ENCODE peak calls at places on chromosomes 13 and 19, in seven cellular contexts. H is Caco-2, F is psoas muscle, S is AG09309, X is omental fat pad, D is NB4, T is right atrium auricular region. W is an unnamed sample.

GRCh38 chr13:106486287-106486686 is 49.2 kb downstream of the EFNB2 start:
- DNase-seq in H (no peak), F (no peak), S (no peak), X (no peak), D (no peak), T (no peak), W (no peak)

GRCh38 chr13:72113070-72113469 is 246.1 kb upstream of the DACH1 start:
- DNase-seq in H (no peak), F (no peak), S (no peak), X (no peak), D (no peak), T (no peak), W (no peak)

GRCh38 chr19:58544591-58545285 is 874 bp downstream of the TRIM28 start:
- DNase-seq in H (no peak), F (no peak), S (no peak), X (no peak), D (no peak), T (no peak), W (peak; percentile 74)

GRCh38 chr13:40187836-40188591 is 478.4 kb downstream of the FOXO1 start:
- DNase-seq in H (no peak), F (no peak), S (no peak), X (no peak), D (no peak), T (no peak), W (no peak)

GRCh38 chr19:20661150-20661819 is at the start of gene ZNF626:
- DNase-seq in H (no peak), F (peak; percentile 97), S (peak; percentile 89), X (peak; percentile 97), D (no peak), T (peak; percentile 99), W (peak; percentile 89)

GRCh38 chr13:26872444-26873173 is 112.0 kb upstream of the GPR12 start:
- DNase-seq in H (peak; percentile 60), F (no peak), S (no peak), X (peak; percentile 25), D (peak; percentile 80), T (no peak), W (peak; percentile 77)

GRCh38 chr13:73428137-73428536 is 369.3 kb downstream of the KLF5 start:
- DNase-seq in H (no peak), F (no peak), S (no peak), X (no peak), D (no peak), T (no peak), W (no peak)

GRCh38 chr19:46610851-46611770 is 10.0 kb downstream of the CALM3 start:
- DNase-seq in H (no peak), F (peak; percentile 45), S (no peak), X (no peak), D (peak; percentile 89), T (no peak), W (no peak)

GRCh38 chr19:7748756-7749155 is 1.4 kb upstream of the CD209 start:
- DNase-seq in H (peak; percentile 37), F (no peak), S (no peak), X (no peak), D (peak; percentile 55), T (no peak), W (no peak)

GRCh38 chr13:50521750-50522149 is 321.7 kb downstream of the DLEU7 start:
- DNase-seq in H (peak; percentile 50), F (no peak), S (no peak), X (no peak), D (no peak), T (no peak), W (no peak)

GRCh38 chr13:101915755-101916107 is 463.3 kb downstream of the ITGBL1 start:
- DNase-seq in H (no peak), F (no peak), S (no peak), X (no peak), D (no peak), T (no peak), W (no peak)

GRCh38 chr13:82407321-82407720 is 1475.0 kb downstream of the SLITRK1 start:
- DNase-seq in H (no peak), F (no peak), S (no peak), X (no peak), D (no peak), T (no peak), W (no peak)

GRCh38 chr19:39555883-39556282 is 15.9 kb upstream of the EID2 start:
- DNase-seq in H (no peak), F (no peak), S (no peak), X (no peak), D (no peak), T (no peak), W (no peak)

GRCh38 chr13:78595819-78596700 is 7.3 kb downstream of the POU4F1 start:
- DNase-seq in H (no peak), F (no peak), S (no peak), X (no peak), D (peak; percentile 46), T (no peak), W (no peak)

GRCh38 chr19:14102102-14102696 is 11.6 kb upstream of the SAMD1 start:
- DNase-seq in H (no peak), F (no peak), S (no peak), X (no peak), D (peak; percentile 0), T (no peak), W (no peak)

GRCh38 chr19:16062789-16063188 is 13.5 kb upstream of the TPM4 start:
- DNase-seq in H (peak; percentile 71), F (no peak), S (no peak), X (peak; percentile 66), D (peak; percentile 74), T (no peak), W (no peak)

GRCh38 chr19:3609779-3610719 is 3.4 kb upstream of the TBXA2R start:
- DNase-seq in H (no peak), F (no peak), S (no peak), X (no peak), D (peak; percentile 38), T (no peak), W (no peak)

GRCh38 chr13:111058796-111059506 is 56.2 kb upstream of the ARHGEF7 start:
- DNase-seq in H (no peak), F (no peak), S (no peak), X (no peak), D (no peak), T (peak; percentile 38), W (no peak)

GRCh38 chr13:93364166-93364565 is 137.6 kb downstream of the GPC6 start:
- DNase-seq in H (no peak), F (no peak), S (no peak), X (no peak), D (no peak), T (no peak), W (no peak)

GRCh38 chr13:112330066-112330465 is 46.1 kb upstream of the SPACA7 start:
- DNase-seq in H (no peak), F (no peak), S (no peak), X (no peak), D (no peak), T (no peak), W (no peak)

GRCh38 chr13:33053397-33054066 is 37.3 kb downstream of the KL start:
- DNase-seq in H (peak; percentile 63), F (no peak), S (no peak), X (no peak), D (no peak), T (no peak), W (no peak)

GRCh38 chr13:88628882-88629281 is 957.7 kb downstream of the SLITRK5 start:
- DNase-seq in H (no peak), F (no peak), S (no peak), X (no peak), D (no peak), T (no peak), W (no peak)

DNA sequence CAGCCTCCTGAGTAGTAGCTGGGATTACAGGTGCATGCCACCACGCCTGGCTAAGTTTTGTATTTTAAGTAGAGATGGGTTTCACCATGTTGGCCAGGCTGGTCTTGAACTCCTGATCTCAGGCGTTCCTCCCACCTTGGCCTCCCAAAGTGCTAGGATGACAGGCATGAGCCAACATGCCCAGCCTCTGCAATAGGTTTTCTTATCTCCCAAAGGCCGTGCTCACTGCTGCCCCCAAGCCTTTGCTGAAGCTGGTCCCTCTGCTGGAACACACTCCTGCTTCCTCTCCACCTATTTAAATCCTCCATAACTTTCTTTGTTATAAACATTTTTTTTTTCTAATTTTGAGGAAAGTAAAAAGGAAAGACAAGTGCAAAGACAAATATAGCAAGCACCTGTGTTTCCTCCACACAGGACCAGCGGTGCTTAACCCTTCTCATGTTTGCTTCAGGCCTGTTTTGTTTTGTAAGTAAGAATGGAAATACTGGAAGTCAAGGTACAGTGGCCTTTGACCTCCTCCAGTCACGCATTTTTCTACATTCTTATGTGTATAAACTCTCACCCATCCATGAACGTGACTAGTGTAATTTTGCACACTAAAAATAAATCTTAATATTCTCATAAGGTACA is 14.5 kb upstream of the TNFAIP8L1 start:
- DNase-seq in H (peak; percentile 48), F (no peak), S (no peak), X (no peak), D (peak; percentile 37), T (no peak), W (no peak)
- TF ChIP-seq CTCF in H (peak; percentile 42), F (peak; percentile 10), S (peak; percentile 30), X (no peak), D (peak; percentile 45), T (no peak), W (no peak)

DNA sequence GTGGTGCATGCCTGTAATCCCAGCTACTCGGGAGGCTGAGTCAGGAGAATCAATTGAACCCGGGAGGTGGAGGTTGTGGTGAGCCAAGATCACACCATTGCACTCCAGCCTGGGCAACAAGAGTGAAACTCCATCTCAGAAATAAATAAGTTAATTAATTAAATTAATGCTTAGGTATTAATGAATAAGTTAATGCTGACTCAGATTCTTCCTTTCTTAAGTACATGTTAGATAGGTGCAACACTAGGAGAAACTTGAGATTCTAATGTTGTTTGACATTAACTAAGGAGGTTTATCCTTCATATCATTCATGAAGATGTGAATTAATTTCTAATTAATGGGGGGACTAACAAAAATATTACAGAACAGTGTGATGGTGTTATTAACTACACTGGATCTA is 812.6 kb upstream of the SPRY2 start:
- DNase-seq in H (no peak), F (no peak), S (no peak), X (no peak), D (no peak), T (no peak), W (no peak)
- TF ChIP-seq CTCF in H (no peak), F (no peak), S (no peak), X (no peak), D (no peak), T (no peak), W (no peak)

GRCh38 chr19:44822177-44822576 is 13.3 kb downstream of the BCAM start:
- DNase-seq in H (no peak), F (no peak), S (no peak), X (no peak), D (no peak), T (no peak), W (no peak)
- TF ChIP-seq CTCF in H (no peak), F (no peak), S (no peak), X (no peak), D (no peak), T (no peak), W (no peak)

DNA sequence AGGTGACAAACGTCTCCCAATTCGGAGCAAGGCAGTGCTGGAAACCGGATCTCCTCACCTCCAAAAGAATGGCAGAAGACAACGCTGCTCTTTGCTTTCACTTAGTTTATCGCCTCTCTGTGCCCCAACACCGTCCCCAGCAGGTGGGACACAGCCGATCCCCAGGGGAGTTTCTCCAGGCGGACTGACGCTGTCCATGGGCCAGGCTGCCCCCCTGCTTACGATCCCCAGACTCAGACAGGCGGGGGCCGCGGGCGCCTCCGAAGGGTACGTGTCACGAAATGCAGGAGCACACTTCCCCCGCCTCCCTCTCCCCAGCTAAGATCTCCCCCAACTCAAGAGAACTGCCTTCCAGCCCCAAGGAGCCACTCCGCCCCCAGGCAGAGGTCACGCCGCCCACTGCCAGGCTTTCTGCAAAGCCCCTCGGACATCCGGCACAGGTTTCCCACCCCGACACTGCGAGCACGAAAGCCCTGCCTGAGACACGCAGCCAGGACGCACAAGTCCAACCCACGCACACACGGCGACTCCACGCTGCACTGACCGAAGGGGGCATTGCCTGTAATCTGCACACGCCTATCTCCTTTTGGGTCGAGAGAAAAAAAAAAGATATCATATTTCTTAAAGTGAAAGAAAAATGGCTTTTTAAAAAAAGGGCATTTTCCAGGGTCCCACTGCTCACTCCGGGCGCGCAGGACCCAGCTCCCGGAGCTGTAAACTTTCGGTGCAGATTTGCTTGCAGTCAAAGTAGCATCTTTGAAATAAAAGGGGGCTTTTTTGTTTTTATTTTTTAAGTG is 1.9 kb downstream of the SPRY2 start:
- DNase-seq in H (peak; percentile 81), F (peak; percentile 89), S (peak; percentile 67), X (peak; percentile 57), D (peak; percentile 79), T (peak; percentile 83), W (peak; percentile 34)
- TF ChIP-seq CTCF in H (peak; percentile 43), F (peak; percentile 13), S (peak; percentile 30), X (no peak), D (no peak), T (no peak), W (no peak)

W was measured in mesothelial cell of epicardium.